ENCODE peak calls at places on chromosomes 2 and 18, in eight cellular contexts. U is iris pigment epithelial cell, D is mesothelial cell of epicardium, I is chondrocyte, Y is ovary, R is NCI-H2081, F is heart right ventricle, J is fibroblast of pulmonary artery. V is an unnamed sample.

GRCh38 chr2:3302751-3303582 is 74.7 kb downstream of the EIPR1 start:
- DNase-seq in D (no peak), F (no peak), R (no peak), I (peak), J (no peak), Y (no peak), U (no peak), V (no peak)

GRCh38 chr18:48855422-48856377 is 95.1 kb downstream of the SMAD7 start:
- DNase-seq in J (no peak), Y (no peak), D (no peak), R (no peak), F (no peak), U (no peak), I (no peak), V (no peak)

GRCh38 chr2:33388996-33389395 is 87.5 kb upstream of the RASGRP3 start:
- DNase-seq in Y (no peak), I (no peak), J (no peak), D (no peak), R (no peak), F (no peak), U (no peak), V (no peak)

GRCh38 chr2:209351636-209352035 is 72.2 kb upstream of the MAP2 start:
- DNase-seq in F (no peak), I (no peak), R (no peak), U (no peak), Y (no peak), D (no peak), J (no peak), V (no peak)

GRCh38 chr2:19176172-19176852 is 182.1 kb downstream of the OSR1 start:
- DNase-seq in R (no peak), Y (no peak), D (no peak), I (no peak), F (no peak), J (no peak), U (no peak), V (no peak)

GRCh38 chr2:52054824-52055223 is 1022.9 kb upstream of the NRXN1 start:
- DNase-seq in Y (no peak), I (no peak), D (no peak), J (no peak), R (no peak), U (no peak), F (no peak), V (no peak)

GRCh38 chr2:181457741-181458425 is 697 bp downstream of the ITGA4 start:
- DNase-seq in R (no peak), D (peak), Y (peak), U (peak), F (peak), I (peak), J (peak), V (peak)

GRCh38 chr18:41072946-41073345 is 882.1 kb upstream of the PIK3C3 start:
- DNase-seq in D (no peak), U (no peak), F (no peak), R (no peak), I (no peak), Y (no peak), J (no peak), V (peak)

GRCh38 chr18:47730795-47731194 is 199.7 kb downstream of the SMAD2 start:
- DNase-seq in I (no peak), Y (no peak), R (no peak), D (no peak), U (peak), F (no peak), J (no peak), V (peak)

GRCh38 chr2:206423147-206423546 is 20.2 kb upstream of the ADAM23 start:
- DNase-seq in I (no peak), U (peak), R (peak), F (no peak), D (no peak), Y (no peak), J (peak), V (peak)

GRCh38 chr2:158781562-158781961 is 13.6 kb upstream of the DAPL1 start:
- DNase-seq in R (no peak), F (no peak), Y (no peak), I (no peak), J (peak), D (no peak), U (peak), V (peak)

GRCh38 chr2:221571108-221571390 is 1.1 kb downstream of the EPHA4 start:
- DNase-seq in J (peak), U (peak), Y (peak), F (no peak), I (no peak), D (no peak), R (no peak), V (peak)

GRCh38 chr2:66803651-66804050 is 368.7 kb downstream of the MEIS1 start:
- DNase-seq in Y (no peak), D (no peak), U (peak), F (no peak), I (no peak), J (peak), R (no peak), V (no peak)

GRCh38 chr2:9752441-9753275 is 90.6 kb upstream of the TAF1B start:
- DNase-seq in F (no peak), Y (no peak), I (no peak), J (no peak), D (no peak), U (peak), R (no peak), V (no peak)

GRCh38 chr2:112814278-112814677 is 22.3 kb downstream of the IL1B start:
- DNase-seq in Y (no peak), I (no peak), U (peak), R (no peak), D (no peak), F (no peak), J (peak), V (peak)

GRCh38 chr2:457287-457686 is 169.4 kb upstream of the ALKAL2 start:
- DNase-seq in U (no peak), J (no peak), D (no peak), Y (no peak), R (no peak), I (no peak), F (no peak), V (no peak)

GRCh38 chr2:151264157-151264835 is 2.6 kb upstream of the RBM43 start:
- DNase-seq in F (no peak), J (no peak), Y (no peak), I (no peak), D (no peak), U (no peak), R (no peak), V (no peak)

GRCh38 chr18:33146009-33146408 is 294.5 kb downstream of the CCDC178 start:
- DNase-seq in U (no peak), Y (no peak), D (no peak), I (no peak), F (no peak), R (no peak), J (no peak), V (peak)

GRCh38 chr2:126802316-126802715 is 96.4 kb upstream of the TEX51 start:
- DNase-seq in I (no peak), R (no peak), F (no peak), J (no peak), Y (no peak), U (no peak), D (no peak), V (no peak)

GRCh38 chr2:207503234-207503633 is 26.5 kb upstream of the CREB1 start:
- DNase-seq in D (no peak), I (no peak), J (peak), U (peak), R (no peak), F (peak), Y (no peak), V (peak)

V was measured in mesenchymal stem cell.